ENCODE peak calls at places on chromosomes 11 and 22, in seven cellular contexts. One of them, this sample, is unnamed.

GRCh38 chr11:12983331-12983730 is 25.8 kb upstream of the RASSF10 start:
- DNase-seq in A549: no peak
- DNase-seq in left ventricle myocardium inferior: no peak
- DNase-seq in left lung: no peak
- DNase-seq in keratinocyte: no peak
- DNase-seq in gastrocnemius medialis: no peak
- DNase-seq in CD8-positive, alpha-beta memory T cell: no peak
- DNase-seq in this sample: no peak

GRCh38 chr11:43987384-43988039 is 45.1 kb downstream of the C11orf96 start:
- DNase-seq in left lung: peak; percentile 88
- DNase-seq in CD8-positive, alpha-beta memory T cell: no peak
- DNase-seq in A549: no peak
- DNase-seq in left ventricle myocardium inferior: peak; percentile 94
- DNase-seq in gastrocnemius medialis: peak; percentile 72
- DNase-seq in keratinocyte: no peak
- DNase-seq in this sample: peak; percentile 74

GRCh38 chr11:84780689-84781293 is 846.4 kb downstream of the DLG2 start:
- DNase-seq in left ventricle myocardium inferior: no peak
- DNase-seq in CD8-positive, alpha-beta memory T cell: no peak
- DNase-seq in keratinocyte: no peak
- DNase-seq in A549: peak; percentile 30
- DNase-seq in left lung: no peak
- DNase-seq in gastrocnemius medialis: no peak
- DNase-seq in this sample: no peak

GRCh38 chr11:126282361-126282741 is 542 bp upstream of the TIRAP start:
- DNase-seq in CD8-positive, alpha-beta memory T cell: peak; percentile 22
- DNase-seq in keratinocyte: no peak
- DNase-seq in left lung: peak; percentile 47
- DNase-seq in left ventricle myocardium inferior: peak; percentile 62
- DNase-seq in gastrocnemius medialis: peak; percentile 20
- DNase-seq in A549: no peak
- DNase-seq in this sample: no peak

GRCh38 chr22:19912236-19912999 is 29.2 kb upstream of the COMT start:
- DNase-seq in left ventricle myocardium inferior: no peak
- DNase-seq in CD8-positive, alpha-beta memory T cell: no peak
- DNase-seq in left lung: no peak
- DNase-seq in gastrocnemius medialis: no peak
- DNase-seq in A549: no peak
- DNase-seq in keratinocyte: no peak
- DNase-seq in this sample: no peak

GRCh38 chr11:45285931-45286632 is at the start of gene SYT13:
- DNase-seq in keratinocyte: no peak
- DNase-seq in left lung: no peak
- DNase-seq in left ventricle myocardium inferior: no peak
- DNase-seq in A549: peak; percentile 30
- DNase-seq in gastrocnemius medialis: no peak
- DNase-seq in CD8-positive, alpha-beta memory T cell: no peak
- DNase-seq in this sample: no peak

GRCh38 chr11:79150320-79150719 is 290.5 kb downstream of the TENM4 start:
- DNase-seq in left ventricle myocardium inferior: no peak
- DNase-seq in A549: no peak
- DNase-seq in gastrocnemius medialis: no peak
- DNase-seq in keratinocyte: no peak
- DNase-seq in CD8-positive, alpha-beta memory T cell: no peak
- DNase-seq in left lung: no peak
- DNase-seq in this sample: no peak

GRCh38 chr22:41697126-41697775 is 2.1 kb upstream of the MEI1 start:
- DNase-seq in keratinocyte: no peak
- DNase-seq in A549: peak; percentile 79
- DNase-seq in CD8-positive, alpha-beta memory T cell: peak; percentile 76
- DNase-seq in gastrocnemius medialis: peak; percentile 58
- DNase-seq in left ventricle myocardium inferior: peak; percentile 93
- DNase-seq in left lung: peak; percentile 91
- DNase-seq in this sample: peak; percentile 95

GRCh38 chr11:82855616-82856015 is 44.6 kb downstream of the PRCP start:
- DNase-seq in keratinocyte: no peak
- DNase-seq in gastrocnemius medialis: no peak
- DNase-seq in left ventricle myocardium inferior: no peak
- DNase-seq in CD8-positive, alpha-beta memory T cell: no peak
- DNase-seq in A549: no peak
- DNase-seq in left lung: no peak
- DNase-seq in this sample: no peak

GRCh38 chr11:1401656-1402221 is 12.0 kb downstream of the BRSK2 start:
- DNase-seq in CD8-positive, alpha-beta memory T cell: no peak
- DNase-seq in gastrocnemius medialis: no peak
- DNase-seq in left lung: peak; percentile 64
- DNase-seq in left ventricle myocardium inferior: peak; percentile 66
- DNase-seq in A549: peak; percentile 36
- DNase-seq in keratinocyte: no peak
- DNase-seq in this sample: peak; percentile 72

GRCh38 chr11:130489027-130489584 is 40.7 kb downstream of the ADAMTS15 start:
- DNase-seq in left ventricle myocardium inferior: no peak
- DNase-seq in gastrocnemius medialis: no peak
- DNase-seq in keratinocyte: no peak
- DNase-seq in A549: no peak
- DNase-seq in CD8-positive, alpha-beta memory T cell: no peak
- DNase-seq in left lung: no peak
- DNase-seq in this sample: no peak

GRCh38 chr22:19275104-19275503 is 16.4 kb downstream of the CLTCL1 start:
- DNase-seq in keratinocyte: no peak
- DNase-seq in left lung: no peak
- DNase-seq in gastrocnemius medialis: no peak
- DNase-seq in left ventricle myocardium inferior: no peak
- DNase-seq in A549: no peak
- DNase-seq in CD8-positive, alpha-beta memory T cell: no peak
- DNase-seq in this sample: no peak

GRCh38 chr11:74450318-74450717 is 17.0 kb downstream of the KCNE3 start:
- DNase-seq in CD8-positive, alpha-beta memory T cell: no peak
- DNase-seq in keratinocyte: no peak
- DNase-seq in left ventricle myocardium inferior: no peak
- DNase-seq in gastrocnemius medialis: no peak
- DNase-seq in A549: no peak
- DNase-seq in left lung: no peak
- DNase-seq in this sample: no peak

GRCh38 chr11:130474637-130475400 is 26.4 kb downstream of the ADAMTS15 start:
- DNase-seq in left lung: no peak
- DNase-seq in keratinocyte: no peak
- DNase-seq in left ventricle myocardium inferior: no peak
- DNase-seq in A549: no peak
- DNase-seq in gastrocnemius medialis: no peak
- DNase-seq in CD8-positive, alpha-beta memory T cell: no peak
- DNase-seq in this sample: no peak

GRCh38 chr22:30430933-30431332 is 5.4 kb downstream of the MTFP1 start:
- DNase-seq in left ventricle myocardium inferior: no peak
- DNase-seq in A549: peak; percentile 27
- DNase-seq in keratinocyte: no peak
- DNase-seq in left lung: no peak
- DNase-seq in gastrocnemius medialis: no peak
- DNase-seq in CD8-positive, alpha-beta memory T cell: no peak
- DNase-seq in this sample: no peak

GRCh38 chr11:60831143-60831500 is 10.8 kb upstream of the CCDC86 start:
- DNase-seq in gastrocnemius medialis: peak; percentile 65
- DNase-seq in left lung: peak; percentile 79
- DNase-seq in A549: peak; percentile 80
- DNase-seq in CD8-positive, alpha-beta memory T cell: peak; percentile 58
- DNase-seq in left ventricle myocardium inferior: peak; percentile 83
- DNase-seq in keratinocyte: peak; percentile 57
- DNase-seq in this sample: peak; percentile 88

GRCh38 chr11:75554258-75555022 is 7.6 kb upstream of the SERPINH1 start:
- DNase-seq in left lung: peak; percentile 89
- DNase-seq in gastrocnemius medialis: peak; percentile 64
- DNase-seq in A549: no peak
- DNase-seq in keratinocyte: no peak
- DNase-seq in CD8-positive, alpha-beta memory T cell: no peak
- DNase-seq in left ventricle myocardium inferior: peak; percentile 94
- DNase-seq in this sample: peak; percentile 79

GRCh38 chr11:118277312-118277711 is 13.2 kb upstream of the MPZL2 start:
- DNase-seq in CD8-positive, alpha-beta memory T cell: no peak
- DNase-seq in gastrocnemius medialis: no peak
- DNase-seq in left ventricle myocardium inferior: no peak
- DNase-seq in keratinocyte: peak; percentile 62
- DNase-seq in A549: no peak
- DNase-seq in left lung: no peak
- DNase-seq in this sample: no peak

GRCh38 chr22:43295660-43296059 is 47.5 kb downstream of the SCUBE1 start:
- DNase-seq in keratinocyte: no peak
- DNase-seq in A549: no peak
- DNase-seq in gastrocnemius medialis: no peak
- DNase-seq in CD8-positive, alpha-beta memory T cell: no peak
- DNase-seq in left lung: no peak
- DNase-seq in left ventricle myocardium inferior: no peak
- DNase-seq in this sample: no peak

GRCh38 chr11:44619931-44620725 is 54.7 kb downstream of the CD82 start:
- DNase-seq in left lung: peak; percentile 31
- DNase-seq in keratinocyte: no peak
- DNase-seq in left ventricle myocardium inferior: peak; percentile 12
- DNase-seq in CD8-positive, alpha-beta memory T cell: no peak
- DNase-seq in gastrocnemius medialis: no peak
- DNase-seq in A549: no peak
- DNase-seq in this sample: no peak

GRCh38 chr11:89498845-89499448 is 7.8 kb upstream of the NOX4 start:
- DNase-seq in gastrocnemius medialis: no peak
- DNase-seq in keratinocyte: no peak
- DNase-seq in A549: peak; percentile 14
- DNase-seq in left ventricle myocardium inferior: no peak
- DNase-seq in left lung: no peak
- DNase-seq in CD8-positive, alpha-beta memory T cell: no peak
- DNase-seq in this sample: no peak

GRCh38 chr22:37784829-37785495 is 22.8 kb upstream of the GCAT start:
- DNase-seq in CD8-positive, alpha-beta memory T cell: no peak
- DNase-seq in keratinocyte: no peak
- DNase-seq in gastrocnemius medialis: no peak
- DNase-seq in left ventricle myocardium inferior: no peak
- DNase-seq in left lung: peak; percentile 63
- DNase-seq in A549: no peak
- DNase-seq in this sample: peak; percentile 68

GRCh38 chr11:67382481-67383136 is 9.2 kb upstream of the RAD9A start:
- DNase-seq in left ventricle myocardium inferior: peak; percentile 78
- DNase-seq in A549: peak; percentile 83
- DNase-seq in keratinocyte: no peak
- DNase-seq in left lung: peak; percentile 83
- DNase-seq in gastrocnemius medialis: peak; percentile 49
- DNase-seq in CD8-positive, alpha-beta memory T cell: peak; percentile 77
- DNase-seq in this sample: peak; percentile 85

GRCh38 chr11:44625759-44626523 is 60.5 kb downstream of the CD82 start:
- DNase-seq in left lung: no peak
- DNase-seq in A549: no peak
- DNase-seq in gastrocnemius medialis: no peak
- DNase-seq in left ventricle myocardium inferior: no peak
- DNase-seq in CD8-positive, alpha-beta memory T cell: no peak
- DNase-seq in keratinocyte: no peak
- DNase-seq in this sample: no peak

GRCh38 chr11:93192163-93192562 is 5.6 kb downstream of the SLC36A4 start:
- DNase-seq in gastrocnemius medialis: no peak
- DNase-seq in left lung: no peak
- DNase-seq in left ventricle myocardium inferior: no peak
- DNase-seq in CD8-positive, alpha-beta memory T cell: no peak
- DNase-seq in A549: no peak
- DNase-seq in keratinocyte: no peak
- DNase-seq in this sample: no peak

GRCh38 chr11:19812710-19813109 is 100.1 kb downstream of the NAV2 start:
- DNase-seq in CD8-positive, alpha-beta memory T cell: no peak
- DNase-seq in keratinocyte: no peak
- DNase-seq in left lung: no peak
- DNase-seq in gastrocnemius medialis: no peak
- DNase-seq in left ventricle myocardium inferior: no peak
- DNase-seq in A549: no peak
- DNase-seq in this sample: no peak
- H3K4me1 ChIP-seq in CD8-positive, alpha-beta memory T cell: no peaks in the 10 kb centered on the region
- H3K4me1 ChIP-seq in keratinocyte: no peaks in the 10 kb centered on the region
- H3K4me1 ChIP-seq in left lung: peaks cover 2% of the 10 kb centered on the region
- H3K4me1 ChIP-seq in gastrocnemius medialis: peaks cover 57% of the 10 kb centered on the region
- H3K4me1 ChIP-seq in left ventricle myocardium inferior: peaks cover 78% of the 10 kb centered on the region
- H3K4me1 ChIP-seq in A549: no peaks in the 10 kb centered on the region
- H3K4me1 ChIP-seq in this sample: no peaks in the 10 kb centered on the region

GRCh38 chr22:17607891-17608521 is 20.5 kb downstream of the ATP6V1E1 start:
- DNase-seq in left lung: no peak
- DNase-seq in gastrocnemius medialis: no peak
- DNase-seq in left ventricle myocardium inferior: no peak
- DNase-seq in A549: no peak
- DNase-seq in CD8-positive, alpha-beta memory T cell: no peak
- DNase-seq in keratinocyte: no peak
- DNase-seq in this sample: no peak
- H3K27ac ChIP-seq in left lung: no peak overlapping the region
- H3K27ac ChIP-seq in gastrocnemius medialis: no peak overlapping the region
- H3K27ac ChIP-seq in left ventricle myocardium inferior: peak overlapping the region; percentile 67
- H3K27ac ChIP-seq in A549: no peak overlapping the region
- H3K27ac ChIP-seq in CD8-positive, alpha-beta memory T cell: no peak overlapping the region
- H3K27ac ChIP-seq in keratinocyte: no peak overlapping the region
- H3K27ac ChIP-seq in this sample: no peak overlapping the region

GRCh38 chr11:4071828-4072421 is 22.7 kb upstream of the RRM1 start:
- DNase-seq in gastrocnemius medialis: no peak
- DNase-seq in left ventricle myocardium inferior: no peak
- DNase-seq in A549: no peak
- DNase-seq in left lung: no peak
- DNase-seq in keratinocyte: no peak
- DNase-seq in CD8-positive, alpha-beta memory T cell: no peak
- DNase-seq in this sample: no peak
- H3K4me1 ChIP-seq in gastrocnemius medialis: peaks cover 60% of the 10 kb centered on the region
- H3K4me1 ChIP-seq in left ventricle myocardium inferior: peaks cover 12% of the 10 kb centered on the region
- H3K4me1 ChIP-seq in A549: no peaks in the 10 kb centered on the region
- H3K4me1 ChIP-seq in left lung: no peaks in the 10 kb centered on the region
- H3K4me1 ChIP-seq in keratinocyte: peaks cover 13% of the 10 kb centered on the region
- H3K4me1 ChIP-seq in CD8-positive, alpha-beta memory T cell: peaks cover 52% of the 10 kb centered on the region
- H3K4me1 ChIP-seq in this sample: peaks cover 24% of the 10 kb centered on the region

GRCh38 chr22:38862375-38863329 is 9.4 kb downstream of the CBX6 start:
- DNase-seq in left ventricle myocardium inferior: no peak
- DNase-seq in keratinocyte: no peak
- DNase-seq in gastrocnemius medialis: no peak
- DNase-seq in CD8-positive, alpha-beta memory T cell: no peak
- DNase-seq in left lung: no peak
- DNase-seq in A549: no peak
- DNase-seq in this sample: peak; percentile 3
- H3K27ac ChIP-seq in left ventricle myocardium inferior: no peak overlapping the region
- H3K27ac ChIP-seq in keratinocyte: no peak overlapping the region
- H3K27ac ChIP-seq in gastrocnemius medialis: no peak overlapping the region
- H3K27ac ChIP-seq in CD8-positive, alpha-beta memory T cell: no peak overlapping the region
- H3K27ac ChIP-seq in left lung: no peak overlapping the region
- H3K27ac ChIP-seq in A549: no peak overlapping the region
- H3K27ac ChIP-seq in this sample: no peak overlapping the region

GRCh38 chr11:6610591-6610990 is 1.4 kb downstream of the TAF10 start:
- DNase-seq in CD8-positive, alpha-beta memory T cell: no peak
- DNase-seq in left ventricle myocardium inferior: no peak
- DNase-seq in keratinocyte: no peak
- DNase-seq in left lung: no peak
- DNase-seq in gastrocnemius medialis: no peak
- DNase-seq in A549: no peak
- DNase-seq in this sample: peak; percentile 46
- H3K4me1 ChIP-seq in CD8-positive, alpha-beta memory T cell: peaks cover 57% of the 10 kb centered on the region
- H3K4me1 ChIP-seq in left ventricle myocardium inferior: peaks cover 75% of the 10 kb centered on the region
- H3K4me1 ChIP-seq in keratinocyte: peaks cover 34% of the 10 kb centered on the region
- H3K4me1 ChIP-seq in left lung: peaks cover 29% of the 10 kb centered on the region
- H3K4me1 ChIP-seq in gastrocnemius medialis: peaks cover 37% of the 10 kb centered on the region
- H3K4me1 ChIP-seq in A549: peaks cover 35% of the 10 kb centered on the region
- H3K4me1 ChIP-seq in this sample: peaks cover 58% of the 10 kb centered on the region

This sample was measured in lower lobe of right lung.